ENCODE peak calls at places on chromosomes 11 and 22, in four cellular contexts. Q, U, T and I are unnamed samples.

GRCh38 chr11:57491371-57492061 is 24.0 kb downstream of the SLC43A1 start:
- DNase-seq in Q (no peak), U (no peak), T (peak), I (peak)

GRCh38 chr22:47064416-47064815 is 302.0 kb downstream of the TBC1D22A start:
- DNase-seq in Q (peak), U (no peak), T (no peak), I (peak)

GRCh38 chr22:22810018-22810427 is 77.6 kb upstream of the IGLL5 start:
- DNase-seq in Q (peak), U (no peak), T (peak), I (peak)

GRCh38 chr11:126880872-126881271 is 119.7 kb downstream of the KIRREL3 start:
- DNase-seq in Q (no peak), U (no peak), T (no peak), I (no peak)

GRCh38 chr11:111344032-111344431 is 35.0 kb downstream of the POU2AF1 start:
- DNase-seq in Q (peak), U (no peak), T (no peak), I (no peak)

GRCh38 chr11:44782478-44782877 is 55.7 kb downstream of the TSPAN18 start:
- DNase-seq in Q (no peak), U (no peak), T (no peak), I (no peak)

GRCh38 chr11:69167916-69168691 is 12.4 kb downstream of the SMIM38 start:
- DNase-seq in Q (no peak), U (no peak), T (no peak), I (peak)

GRCh38 chr11:44993971-44994705 is 43.5 kb upstream of the TP53I11 start:
- DNase-seq in Q (no peak), U (no peak), T (no peak), I (no peak)

GRCh38 chr11:134276396-134277175 is 407 bp downstream of the GLB1L3 start:
- DNase-seq in Q (no peak), U (no peak), T (peak), I (peak)

GRCh38 chr11:60821827-60822599 is 19.9 kb upstream of the CCDC86 start:
- DNase-seq in Q (no peak), U (no peak), T (no peak), I (no peak)

GRCh38 chr11:9089636-9090035 is 1.8 kb downstream of the SCUBE2 start:
- DNase-seq in Q (no peak), U (no peak), T (no peak), I (no peak)

GRCh38 chr11:121810291-121810690 is 305.7 kb downstream of the BLID start:
- DNase-seq in Q (no peak), U (no peak), T (no peak), I (no peak)

GRCh38 chr11:32432565-32433248 is 2.6 kb downstream of the WT1 start:
- DNase-seq in Q (no peak), U (no peak), T (no peak), I (no peak)

GRCh38 chr11:85826096-85826855 is 15.3 kb upstream of the SYTL2 start:
- DNase-seq in Q (no peak), U (no peak), T (peak), I (no peak)

GRCh38 chr22:20015971-20016733 is 471 bp downstream of the ARVCF start:
- DNase-seq in Q (peak), U (no peak), T (peak), I (no peak)

GRCh38 chr11:59866397-59866796 is at the start of gene TCN1:
- DNase-seq in Q (no peak), U (no peak), T (no peak), I (no peak)

GRCh38 chr11:118522571-118523072 is 4.7 kb upstream of the TTC36 start:
- DNase-seq in Q (no peak), U (no peak), T (no peak), I (no peak)

GRCh38 chr11:12052676-12053605 is 44.5 kb upstream of the DKK3 start:
- DNase-seq in Q (no peak), U (no peak), T (peak), I (no peak)

GRCh38 chr11:71192629-71193028 is 59.7 kb downstream of the SHANK2 start:
- DNase-seq in Q (no peak), U (no peak), T (no peak), I (no peak)

GRCh38 chr11:72592698-72593097 is 81.5 kb downstream of the PDE2A start:
- DNase-seq in Q (no peak), U (no peak), T (no peak), I (no peak)

GRCh38 chr11:124115782-124116616 is 749 bp downstream of the VWA5A start:
- DNase-seq in Q (peak), U (no peak), T (peak), I (no peak)

GRCh38 chr11:88886796-88887195 is 179.0 kb downstream of the GRM5 start:
- DNase-seq in Q (no peak), U (no peak), T (peak), I (peak)

GRCh38 chr11:77107950-77108349 is 5.3 kb downstream of the OMP start:
- DNase-seq in Q (peak), U (peak), T (no peak), I (no peak)

GRCh38 chr11:78949976-78950690 is 375.5 kb upstream of the NARS2 start:
- DNase-seq in Q (no peak), U (no peak), T (no peak), I (no peak)

GRCh38 chr11:33172996-33173395 is 11.7 kb upstream of the CSTF3 start:
- DNase-seq in Q (no peak), U (no peak), T (no peak), I (no peak)

GRCh38 chr11:11073996-11074395 is 216.1 kb upstream of the ZBED5 start:
- DNase-seq in Q (no peak), U (no peak), T (no peak), I (no peak)

GRCh38 chr11:35065566-35065965 is 73.4 kb upstream of the CD44 start:
- DNase-seq in Q (no peak), U (no peak), T (no peak), I (no peak)